ENCODE peak calls at places on chromosomes 16 and 17, in eight cellular contexts. One of them, this sample, is unnamed.

GRCh38 chr17:28046034-28046825 is 3.8 kb downstream of the NLK start:
- DNase-seq in HFFc6: no peak
- DNase-seq in pancreas: no peak
- DNase-seq in stimulated activated CD4-positive, alpha-beta T cell treated with anti-CD3 and anti-CD28 coated beads, Interleukin-15, amount 100 ng/mL, for 24 hours: no peak
- DNase-seq in fibroblast of the conjunctiva: no peak
- DNase-seq in occipital lobe: no peak
- DNase-seq in activated CD8-positive, alpha-beta T cell treated with anti-CD3 and anti-CD28 coated beads, Interleukin-2, amount 10 ng/mL, durations not matched to agents 7 days and 5 days: no peak
- DNase-seq in GM04503: no peak
- DNase-seq in this sample: no peak

GRCh38 chr16:81486555-81487061 is 42.0 kb downstream of the CMIP start:
- DNase-seq in occipital lobe: no peak
- DNase-seq in fibroblast of the conjunctiva: peak
- DNase-seq in activated CD8-positive, alpha-beta T cell treated with anti-CD3 and anti-CD28 coated beads, Interleukin-2, amount 10 ng/mL, durations not matched to agents 7 days and 5 days: no peak
- DNase-seq in GM04503: peak
- DNase-seq in stimulated activated CD4-positive, alpha-beta T cell treated with anti-CD3 and anti-CD28 coated beads, Interleukin-15, amount 100 ng/mL, for 24 hours: no peak
- DNase-seq in pancreas: no peak
- DNase-seq in HFFc6: no peak
- DNase-seq in this sample: peak

GRCh38 chr16:25052161-25052511 is 37.0 kb upstream of the ARHGAP17 start:
- DNase-seq in activated CD8-positive, alpha-beta T cell treated with anti-CD3 and anti-CD28 coated beads, Interleukin-2, amount 10 ng/mL, durations not matched to agents 7 days and 5 days: no peak
- DNase-seq in stimulated activated CD4-positive, alpha-beta T cell treated with anti-CD3 and anti-CD28 coated beads, Interleukin-15, amount 100 ng/mL, for 24 hours: no peak
- DNase-seq in pancreas: no peak
- DNase-seq in GM04503: no peak
- DNase-seq in HFFc6: no peak
- DNase-seq in fibroblast of the conjunctiva: no peak
- DNase-seq in occipital lobe: no peak
- DNase-seq in this sample: no peak

GRCh38 chr17:15954222-15954621 is 9.3 kb downstream of the ADORA2B start:
- DNase-seq in fibroblast of the conjunctiva: peak
- DNase-seq in HFFc6: peak
- DNase-seq in stimulated activated CD4-positive, alpha-beta T cell treated with anti-CD3 and anti-CD28 coated beads, Interleukin-15, amount 100 ng/mL, for 24 hours: no peak
- DNase-seq in GM04503: peak
- DNase-seq in pancreas: no peak
- DNase-seq in occipital lobe: no peak
- DNase-seq in activated CD8-positive, alpha-beta T cell treated with anti-CD3 and anti-CD28 coated beads, Interleukin-2, amount 10 ng/mL, durations not matched to agents 7 days and 5 days: no peak
- DNase-seq in this sample: peak

GRCh38 chr17:80789356-80789902 is 202.2 kb upstream of the CHMP6 start:
- DNase-seq in occipital lobe: no peak
- DNase-seq in GM04503: peak
- DNase-seq in HFFc6: peak
- DNase-seq in stimulated activated CD4-positive, alpha-beta T cell treated with anti-CD3 and anti-CD28 coated beads, Interleukin-15, amount 100 ng/mL, for 24 hours: peak
- DNase-seq in fibroblast of the conjunctiva: peak
- DNase-seq in activated CD8-positive, alpha-beta T cell treated with anti-CD3 and anti-CD28 coated beads, Interleukin-2, amount 10 ng/mL, durations not matched to agents 7 days and 5 days: no peak
- DNase-seq in pancreas: peak
- DNase-seq in this sample: peak

GRCh38 chr17:4175921-4176802 is 33.2 kb downstream of the CYB5D2 start:
- DNase-seq in GM04503: no peak
- DNase-seq in occipital lobe: no peak
- DNase-seq in stimulated activated CD4-positive, alpha-beta T cell treated with anti-CD3 and anti-CD28 coated beads, Interleukin-15, amount 100 ng/mL, for 24 hours: peak
- DNase-seq in fibroblast of the conjunctiva: no peak
- DNase-seq in HFFc6: peak
- DNase-seq in activated CD8-positive, alpha-beta T cell treated with anti-CD3 and anti-CD28 coated beads, Interleukin-2, amount 10 ng/mL, durations not matched to agents 7 days and 5 days: peak
- DNase-seq in pancreas: peak
- DNase-seq in this sample: peak

GRCh38 chr17:39921323-39921722 is 2.9 kb upstream of the GSDMB start:
- DNase-seq in occipital lobe: no peak
- DNase-seq in GM04503: no peak
- DNase-seq in fibroblast of the conjunctiva: no peak
- DNase-seq in activated CD8-positive, alpha-beta T cell treated with anti-CD3 and anti-CD28 coated beads, Interleukin-2, amount 10 ng/mL, durations not matched to agents 7 days and 5 days: peak
- DNase-seq in stimulated activated CD4-positive, alpha-beta T cell treated with anti-CD3 and anti-CD28 coated beads, Interleukin-15, amount 100 ng/mL, for 24 hours: peak
- DNase-seq in HFFc6: no peak
- DNase-seq in pancreas: no peak
- DNase-seq in this sample: no peak

GRCh38 chr16:85094176-85094805 is 18.0 kb downstream of the CIBAR2 start:
- DNase-seq in GM04503: no peak
- DNase-seq in fibroblast of the conjunctiva: no peak
- DNase-seq in activated CD8-positive, alpha-beta T cell treated with anti-CD3 and anti-CD28 coated beads, Interleukin-2, amount 10 ng/mL, durations not matched to agents 7 days and 5 days: no peak
- DNase-seq in occipital lobe: no peak
- DNase-seq in pancreas: no peak
- DNase-seq in stimulated activated CD4-positive, alpha-beta T cell treated with anti-CD3 and anti-CD28 coated beads, Interleukin-15, amount 100 ng/mL, for 24 hours: no peak
- DNase-seq in HFFc6: no peak
- DNase-seq in this sample: no peak

GRCh38 chr16:29857133-29857760 is 5.8 kb downstream of the CDIPT start:
- DNase-seq in HFFc6: peak
- DNase-seq in activated CD8-positive, alpha-beta T cell treated with anti-CD3 and anti-CD28 coated beads, Interleukin-2, amount 10 ng/mL, durations not matched to agents 7 days and 5 days: no peak
- DNase-seq in GM04503: peak
- DNase-seq in stimulated activated CD4-positive, alpha-beta T cell treated with anti-CD3 and anti-CD28 coated beads, Interleukin-15, amount 100 ng/mL, for 24 hours: no peak
- DNase-seq in occipital lobe: no peak
- DNase-seq in fibroblast of the conjunctiva: peak
- DNase-seq in pancreas: no peak
- DNase-seq in this sample: peak

GRCh38 chr17:8056232-8056975 is 17.5 kb downstream of the ALOX15B start:
- DNase-seq in stimulated activated CD4-positive, alpha-beta T cell treated with anti-CD3 and anti-CD28 coated beads, Interleukin-15, amount 100 ng/mL, for 24 hours: peak
- DNase-seq in activated CD8-positive, alpha-beta T cell treated with anti-CD3 and anti-CD28 coated beads, Interleukin-2, amount 10 ng/mL, durations not matched to agents 7 days and 5 days: peak
- DNase-seq in fibroblast of the conjunctiva: peak
- DNase-seq in HFFc6: peak
- DNase-seq in occipital lobe: no peak
- DNase-seq in GM04503: no peak
- DNase-seq in pancreas: no peak
- DNase-seq in this sample: no peak

GRCh38 chr16:75273054-75273925 is 21.9 kb upstream of the BCAR1 start:
- DNase-seq in activated CD8-positive, alpha-beta T cell treated with anti-CD3 and anti-CD28 coated beads, Interleukin-2, amount 10 ng/mL, durations not matched to agents 7 days and 5 days: no peak
- DNase-seq in stimulated activated CD4-positive, alpha-beta T cell treated with anti-CD3 and anti-CD28 coated beads, Interleukin-15, amount 100 ng/mL, for 24 hours: no peak
- DNase-seq in GM04503: no peak
- DNase-seq in HFFc6: no peak
- DNase-seq in pancreas: no peak
- DNase-seq in fibroblast of the conjunctiva: no peak
- DNase-seq in occipital lobe: no peak
- DNase-seq in this sample: no peak

GRCh38 chr17:69187294-69187693 is 41.3 kb downstream of the ABCA10 start:
- DNase-seq in GM04503: no peak
- DNase-seq in activated CD8-positive, alpha-beta T cell treated with anti-CD3 and anti-CD28 coated beads, Interleukin-2, amount 10 ng/mL, durations not matched to agents 7 days and 5 days: no peak
- DNase-seq in HFFc6: no peak
- DNase-seq in stimulated activated CD4-positive, alpha-beta T cell treated with anti-CD3 and anti-CD28 coated beads, Interleukin-15, amount 100 ng/mL, for 24 hours: no peak
- DNase-seq in pancreas: no peak
- DNase-seq in occipital lobe: no peak
- DNase-seq in fibroblast of the conjunctiva: no peak
- DNase-seq in this sample: no peak

GRCh38 chr16:66539628-66540469 is 10.1 kb downstream of the TK2 start:
- DNase-seq in activated CD8-positive, alpha-beta T cell treated with anti-CD3 and anti-CD28 coated beads, Interleukin-2, amount 10 ng/mL, durations not matched to agents 7 days and 5 days: no peak
- DNase-seq in pancreas: no peak
- DNase-seq in fibroblast of the conjunctiva: no peak
- DNase-seq in stimulated activated CD4-positive, alpha-beta T cell treated with anti-CD3 and anti-CD28 coated beads, Interleukin-15, amount 100 ng/mL, for 24 hours: no peak
- DNase-seq in occipital lobe: no peak
- DNase-seq in GM04503: no peak
- DNase-seq in HFFc6: no peak
- DNase-seq in this sample: no peak

GRCh38 chr17:39722965-39723848 is 7.1 kb downstream of the MIEN1 start:
- DNase-seq in activated CD8-positive, alpha-beta T cell treated with anti-CD3 and anti-CD28 coated beads, Interleukin-2, amount 10 ng/mL, durations not matched to agents 7 days and 5 days: no peak
- DNase-seq in HFFc6: no peak
- DNase-seq in stimulated activated CD4-positive, alpha-beta T cell treated with anti-CD3 and anti-CD28 coated beads, Interleukin-15, amount 100 ng/mL, for 24 hours: peak
- DNase-seq in GM04503: no peak
- DNase-seq in pancreas: no peak
- DNase-seq in occipital lobe: no peak
- DNase-seq in fibroblast of the conjunctiva: no peak
- DNase-seq in this sample: no peak

GRCh38 chr17:3613139-3613538 is 3.9 kb upstream of the TRPV1 start:
- DNase-seq in occipital lobe: no peak
- DNase-seq in GM04503: no peak
- DNase-seq in activated CD8-positive, alpha-beta T cell treated with anti-CD3 and anti-CD28 coated beads, Interleukin-2, amount 10 ng/mL, durations not matched to agents 7 days and 5 days: no peak
- DNase-seq in stimulated activated CD4-positive, alpha-beta T cell treated with anti-CD3 and anti-CD28 coated beads, Interleukin-15, amount 100 ng/mL, for 24 hours: no peak
- DNase-seq in HFFc6: no peak
- DNase-seq in pancreas: no peak
- DNase-seq in fibroblast of the conjunctiva: no peak
- DNase-seq in this sample: no peak

GRCh38 chr16:65409505-65409904 is 287.6 kb upstream of the CDH11 start:
- DNase-seq in activated CD8-positive, alpha-beta T cell treated with anti-CD3 and anti-CD28 coated beads, Interleukin-2, amount 10 ng/mL, durations not matched to agents 7 days and 5 days: no peak
- DNase-seq in occipital lobe: no peak
- DNase-seq in GM04503: no peak
- DNase-seq in pancreas: no peak
- DNase-seq in HFFc6: peak
- DNase-seq in stimulated activated CD4-positive, alpha-beta T cell treated with anti-CD3 and anti-CD28 coated beads, Interleukin-15, amount 100 ng/mL, for 24 hours: no peak
- DNase-seq in fibroblast of the conjunctiva: no peak
- DNase-seq in this sample: no peak

GRCh38 chr16:65044861-65045260 is 77.0 kb downstream of the CDH11 start:
- DNase-seq in pancreas: no peak
- DNase-seq in fibroblast of the conjunctiva: no peak
- DNase-seq in HFFc6: peak
- DNase-seq in occipital lobe: no peak
- DNase-seq in stimulated activated CD4-positive, alpha-beta T cell treated with anti-CD3 and anti-CD28 coated beads, Interleukin-15, amount 100 ng/mL, for 24 hours: no peak
- DNase-seq in activated CD8-positive, alpha-beta T cell treated with anti-CD3 and anti-CD28 coated beads, Interleukin-2, amount 10 ng/mL, durations not matched to agents 7 days and 5 days: no peak
- DNase-seq in GM04503: no peak
- DNase-seq in this sample: peak

GRCh38 chr17:15462962-15463361 is 4.5 kb downstream of the CDRT4 start:
- DNase-seq in activated CD8-positive, alpha-beta T cell treated with anti-CD3 and anti-CD28 coated beads, Interleukin-2, amount 10 ng/mL, durations not matched to agents 7 days and 5 days: no peak
- DNase-seq in HFFc6: no peak
- DNase-seq in stimulated activated CD4-positive, alpha-beta T cell treated with anti-CD3 and anti-CD28 coated beads, Interleukin-15, amount 100 ng/mL, for 24 hours: no peak
- DNase-seq in occipital lobe: no peak
- DNase-seq in GM04503: no peak
- DNase-seq in fibroblast of the conjunctiva: no peak
- DNase-seq in pancreas: no peak
- DNase-seq in this sample: no peak

GRCh38 chr17:73334771-73335513 is 23.1 kb upstream of the CDC42EP4 start:
- DNase-seq in activated CD8-positive, alpha-beta T cell treated with anti-CD3 and anti-CD28 coated beads, Interleukin-2, amount 10 ng/mL, durations not matched to agents 7 days and 5 days: no peak
- DNase-seq in stimulated activated CD4-positive, alpha-beta T cell treated with anti-CD3 and anti-CD28 coated beads, Interleukin-15, amount 100 ng/mL, for 24 hours: no peak
- DNase-seq in GM04503: no peak
- DNase-seq in occipital lobe: no peak
- DNase-seq in fibroblast of the conjunctiva: no peak
- DNase-seq in HFFc6: no peak
- DNase-seq in pancreas: no peak
- DNase-seq in this sample: no peak

GRCh38 chr17:66776999-66777688 is 57.8 kb upstream of the CACNG5 start:
- DNase-seq in activated CD8-positive, alpha-beta T cell treated with anti-CD3 and anti-CD28 coated beads, Interleukin-2, amount 10 ng/mL, durations not matched to agents 7 days and 5 days: no peak
- DNase-seq in pancreas: no peak
- DNase-seq in stimulated activated CD4-positive, alpha-beta T cell treated with anti-CD3 and anti-CD28 coated beads, Interleukin-15, amount 100 ng/mL, for 24 hours: no peak
- DNase-seq in GM04503: no peak
- DNase-seq in occipital lobe: no peak
- DNase-seq in fibroblast of the conjunctiva: no peak
- DNase-seq in HFFc6: no peak
- DNase-seq in this sample: no peak

GRCh38 chr17:58326609-58327341 is 1.8 kb downstream of the TSPOAP1 start:
- DNase-seq in GM04503: no peak
- DNase-seq in occipital lobe: no peak
- DNase-seq in pancreas: no peak
- DNase-seq in stimulated activated CD4-positive, alpha-beta T cell treated with anti-CD3 and anti-CD28 coated beads, Interleukin-15, amount 100 ng/mL, for 24 hours: peak
- DNase-seq in activated CD8-positive, alpha-beta T cell treated with anti-CD3 and anti-CD28 coated beads, Interleukin-2, amount 10 ng/mL, durations not matched to agents 7 days and 5 days: peak
- DNase-seq in fibroblast of the conjunctiva: no peak
- DNase-seq in HFFc6: no peak
- DNase-seq in this sample: no peak

GRCh38 chr17:81164464-81165245 is 652 bp upstream of the PVALEF start:
- DNase-seq in HFFc6: no peak
- DNase-seq in occipital lobe: peak
- DNase-seq in GM04503: no peak
- DNase-seq in stimulated activated CD4-positive, alpha-beta T cell treated with anti-CD3 and anti-CD28 coated beads, Interleukin-15, amount 100 ng/mL, for 24 hours: no peak
- DNase-seq in fibroblast of the conjunctiva: no peak
- DNase-seq in pancreas: peak
- DNase-seq in activated CD8-positive, alpha-beta T cell treated with anti-CD3 and anti-CD28 coated beads, Interleukin-2, amount 10 ng/mL, durations not matched to agents 7 days and 5 days: no peak
- DNase-seq in this sample: no peak

GRCh38 chr16:64132686-64133085 is 989.2 kb downstream of the CDH11 start:
- DNase-seq in HFFc6: no peak
- DNase-seq in GM04503: no peak
- DNase-seq in fibroblast of the conjunctiva: no peak
- DNase-seq in stimulated activated CD4-positive, alpha-beta T cell treated with anti-CD3 and anti-CD28 coated beads, Interleukin-15, amount 100 ng/mL, for 24 hours: no peak
- DNase-seq in occipital lobe: no peak
- DNase-seq in pancreas: no peak
- DNase-seq in activated CD8-positive, alpha-beta T cell treated with anti-CD3 and anti-CD28 coated beads, Interleukin-2, amount 10 ng/mL, durations not matched to agents 7 days and 5 days: no peak
- DNase-seq in this sample: no peak

GRCh38 chr17:17127730-17128291 is 78.3 kb downstream of the PLD6 start:
- DNase-seq in HFFc6: no peak
- DNase-seq in GM04503: no peak
- DNase-seq in activated CD8-positive, alpha-beta T cell treated with anti-CD3 and anti-CD28 coated beads, Interleukin-2, amount 10 ng/mL, durations not matched to agents 7 days and 5 days: no peak
- DNase-seq in stimulated activated CD4-positive, alpha-beta T cell treated with anti-CD3 and anti-CD28 coated beads, Interleukin-15, amount 100 ng/mL, for 24 hours: no peak
- DNase-seq in pancreas: no peak
- DNase-seq in fibroblast of the conjunctiva: no peak
- DNase-seq in occipital lobe: no peak
- DNase-seq in this sample: no peak

GRCh38 chr16:4344659-4345438 is 6.3 kb downstream of the PAM16 start:
- DNase-seq in stimulated activated CD4-positive, alpha-beta T cell treated with anti-CD3 and anti-CD28 coated beads, Interleukin-15, amount 100 ng/mL, for 24 hours: no peak
- DNase-seq in GM04503: no peak
- DNase-seq in occipital lobe: peak
- DNase-seq in pancreas: peak
- DNase-seq in activated CD8-positive, alpha-beta T cell treated with anti-CD3 and anti-CD28 coated beads, Interleukin-2, amount 10 ng/mL, durations not matched to agents 7 days and 5 days: no peak
- DNase-seq in HFFc6: no peak
- DNase-seq in fibroblast of the conjunctiva: no peak
- DNase-seq in this sample: no peak

GRCh38 chr17:21036361-21036881 is 6.4 kb downstream of the USP22 start:
- DNase-seq in GM04503: no peak
- DNase-seq in fibroblast of the conjunctiva: no peak
- DNase-seq in occipital lobe: no peak
- DNase-seq in HFFc6: no peak
- DNase-seq in pancreas: no peak
- DNase-seq in activated CD8-positive, alpha-beta T cell treated with anti-CD3 and anti-CD28 coated beads, Interleukin-2, amount 10 ng/mL, durations not matched to agents 7 days and 5 days: no peak
- DNase-seq in stimulated activated CD4-positive, alpha-beta T cell treated with anti-CD3 and anti-CD28 coated beads, Interleukin-15, amount 100 ng/mL, for 24 hours: no peak
- DNase-seq in this sample: no peak

GRCh38 chr17:20121359-20122235 is 112.4 kb downstream of the SPECC1 start:
- DNase-seq in occipital lobe: peak
- DNase-seq in GM04503: no peak
- DNase-seq in pancreas: peak
- DNase-seq in HFFc6: peak
- DNase-seq in stimulated activated CD4-positive, alpha-beta T cell treated with anti-CD3 and anti-CD28 coated beads, Interleukin-15, amount 100 ng/mL, for 24 hours: peak
- DNase-seq in fibroblast of the conjunctiva: peak
- DNase-seq in activated CD8-positive, alpha-beta T cell treated with anti-CD3 and anti-CD28 coated beads, Interleukin-2, amount 10 ng/mL, durations not matched to agents 7 days and 5 days: peak
- DNase-seq in this sample: no peak

GRCh38 chr16:4777339-4778049 is 10.5 kb upstream of the ZNF500 start:
- DNase-seq in pancreas: no peak
- DNase-seq in GM04503: no peak
- DNase-seq in occipital lobe: no peak
- DNase-seq in stimulated activated CD4-positive, alpha-beta T cell treated with anti-CD3 and anti-CD28 coated beads, Interleukin-15, amount 100 ng/mL, for 24 hours: no peak
- DNase-seq in fibroblast of the conjunctiva: no peak
- DNase-seq in activated CD8-positive, alpha-beta T cell treated with anti-CD3 and anti-CD28 coated beads, Interleukin-2, amount 10 ng/mL, durations not matched to agents 7 days and 5 days: no peak
- DNase-seq in HFFc6: no peak
- DNase-seq in this sample: no peak

GRCh38 chr17:2975469-2975958 is 87.9 kb downstream of the OR1D5 start:
- DNase-seq in stimulated activated CD4-positive, alpha-beta T cell treated with anti-CD3 and anti-CD28 coated beads, Interleukin-15, amount 100 ng/mL, for 24 hours: no peak
- DNase-seq in GM04503: no peak
- DNase-seq in pancreas: peak
- DNase-seq in occipital lobe: no peak
- DNase-seq in activated CD8-positive, alpha-beta T cell treated with anti-CD3 and anti-CD28 coated beads, Interleukin-2, amount 10 ng/mL, durations not matched to agents 7 days and 5 days: no peak
- DNase-seq in fibroblast of the conjunctiva: no peak
- DNase-seq in HFFc6: no peak
- DNase-seq in this sample: no peak

GRCh38 chr17:1539811-1540210 is 22.8 kb downstream of the PITPNA start:
- DNase-seq in GM04503: no peak
- DNase-seq in activated CD8-positive, alpha-beta T cell treated with anti-CD3 and anti-CD28 coated beads, Interleukin-2, amount 10 ng/mL, durations not matched to agents 7 days and 5 days: no peak
- DNase-seq in fibroblast of the conjunctiva: no peak
- DNase-seq in stimulated activated CD4-positive, alpha-beta T cell treated with anti-CD3 and anti-CD28 coated beads, Interleukin-15, amount 100 ng/mL, for 24 hours: no peak
- DNase-seq in pancreas: no peak
- DNase-seq in HFFc6: no peak
- DNase-seq in occipital lobe: no peak
- DNase-seq in this sample: no peak

This sample was measured in BJ.